ENCODE peak calls at places on chromosome 10, in four cellular contexts. H, V, Y and M are unnamed samples.

GRCh38 chr10:131885391-131886165 is 15.2 kb upstream of the PPP2R2D start:
- DNase-seq in H (no peak), V (peak), Y (peak), M (peak)

GRCh38 chr10:15411035-15411434 is 39.9 kb upstream of the FAM171A1 start:
- DNase-seq in H (no peak), V (no peak), Y (no peak), M (no peak)

GRCh38 chr10:71608863-71609768 is 110.5 kb downstream of the C10orf105 start:
- DNase-seq in H (no peak), V (peak), Y (peak), M (peak)

GRCh38 chr10:118567701-118568248 is 27.7 kb downstream of the PRLHR start:
- DNase-seq in H (no peak), V (no peak), Y (no peak), M (no peak)

GRCh38 chr10:76874151-76874550 is 763.5 kb downstream of the KCNMA1 start:
- DNase-seq in H (no peak), V (no peak), Y (no peak), M (no peak)

GRCh38 chr10:122298598-122299301 is 27.7 kb downstream of the BTBD16 start:
- DNase-seq in H (no peak), V (peak), Y (peak), M (peak)

GRCh38 chr10:85542936-85543730 is 823.5 kb downstream of the GRID1 start:
- DNase-seq in H (no peak), V (no peak), Y (no peak), M (no peak)

GRCh38 chr10:30176182-30176581 is 116.8 kb upstream of the JCAD start:
- DNase-seq in H (no peak), V (no peak), Y (no peak), M (no peak)

GRCh38 chr10:22042557-22043326 is 39.2 kb upstream of the DNAJC1 start:
- DNase-seq in H (no peak), V (peak), Y (peak), M (no peak)

GRCh38 chr10:16348891-16349290 is 87.9 kb upstream of the PTER start:
- DNase-seq in H (no peak), V (no peak), Y (no peak), M (no peak)

GRCh38 chr10:133166828-133167692 is 7.0 kb downstream of the KNDC1 start:
- DNase-seq in H (no peak), V (no peak), Y (no peak), M (no peak)

GRCh38 chr10:69312537-69312936 is 34.2 kb downstream of the HK1 start:
- DNase-seq in H (no peak), V (no peak), Y (no peak), M (no peak)

GRCh38 chr10:131973160-131973951 is 8.4 kb downstream of the BNIP3 start:
- DNase-seq in H (no peak), V (no peak), Y (no peak), M (no peak)

GRCh38 chr10:133013478-133013877 is 71.1 kb upstream of the CFAP46 start:
- DNase-seq in H (no peak), V (no peak), Y (no peak), M (no peak)

GRCh38 chr10:133328358-133329343 is 8.0 kb downstream of the CALY start:
- DNase-seq in H (no peak), V (no peak), Y (no peak), M (no peak)

GRCh38 chr10:46551701-46552525 is 4.5 kb downstream of the GPRIN2 start:
- DNase-seq in H (no peak), V (no peak), Y (no peak), M (no peak)

GRCh38 chr10:103849212-103849877 is 6.0 kb downstream of the SH3PXD2A start:
- DNase-seq in H (no peak), V (no peak), Y (no peak), M (no peak)

GRCh38 chr10:124624456-124624855 is 119.7 kb downstream of the FAM53B start:
- DNase-seq in H (no peak), V (no peak), Y (no peak), M (no peak)

GRCh38 chr10:99694171-99694570 is 34.9 kb downstream of the ENTPD7 start:
- DNase-seq in H (no peak), V (no peak), Y (no peak), M (no peak)

GRCh38 chr10:122142652-122143237 is 128.4 kb upstream of the BTBD16 start:
- DNase-seq in H (no peak), V (peak), Y (peak), M (peak)

GRCh38 chr10:33880291-33880690 is 545.8 kb upstream of the NRP1 start:
- DNase-seq in H (no peak), V (no peak), Y (no peak), M (no peak)

GRCh38 chr10:4242561-4243035 is 457.6 kb upstream of the KLF6 start:
- DNase-seq in H (no peak), V (no peak), Y (no peak), M (no peak)

DNA sequence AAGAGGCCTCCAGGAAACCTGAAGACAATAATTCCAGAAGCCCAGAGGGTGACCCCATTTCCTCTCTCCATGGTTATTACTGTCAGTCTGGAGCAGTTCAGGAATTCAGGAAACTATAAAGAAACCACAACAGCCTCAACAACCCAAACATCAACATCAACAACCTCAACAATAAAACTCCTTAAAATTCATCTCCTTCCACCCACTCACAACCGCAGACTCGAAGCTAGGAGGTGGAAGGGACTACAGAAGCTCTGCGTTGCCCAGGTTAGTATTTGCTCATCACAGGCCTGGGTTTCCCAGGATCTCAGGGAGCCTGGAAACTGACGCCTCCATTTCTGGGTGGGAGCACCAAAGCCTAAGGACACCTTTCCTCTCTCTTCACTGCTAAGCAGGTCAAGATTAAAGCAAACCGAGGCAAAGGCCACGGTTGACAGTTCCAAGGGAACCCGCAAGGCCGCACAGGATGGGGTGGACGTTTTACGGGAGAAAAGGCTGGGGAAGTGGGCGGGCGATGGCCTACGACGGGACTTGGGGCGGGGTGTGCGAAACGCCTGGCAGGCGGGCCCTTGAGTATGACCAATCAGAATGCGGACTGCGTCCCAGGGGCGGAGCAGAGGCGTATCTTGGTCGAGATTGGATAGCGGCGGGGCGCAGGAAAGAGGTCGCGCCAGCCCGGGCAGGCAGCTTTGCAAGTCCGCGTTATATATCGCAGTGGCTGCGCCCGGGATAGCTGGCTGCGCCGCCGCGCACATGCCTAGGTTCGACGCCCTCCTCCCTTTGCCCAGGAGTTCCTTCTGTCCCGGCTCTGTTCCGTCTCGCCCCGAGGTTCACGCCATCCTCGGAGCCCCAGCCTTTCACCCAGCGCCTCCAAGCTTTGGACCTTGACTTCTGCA is at the start of gene ELOVL3:
- DNase-seq in H (peak), V (no peak), Y (peak), M (peak)
- TF ChIP-seq FOXM1 in H (no peak), V (no peak), Y (no peak), M (no peak)

GRCh38 chr10:58755688-58756087 is 243.0 kb downstream of the BICC1 start:
- DNase-seq in H (no peak), V (no peak), Y (no peak), M (no peak)
- TF ChIP-seq FOXM1 in H (no peak), V (no peak), Y (no peak), M (no peak)

DNA sequence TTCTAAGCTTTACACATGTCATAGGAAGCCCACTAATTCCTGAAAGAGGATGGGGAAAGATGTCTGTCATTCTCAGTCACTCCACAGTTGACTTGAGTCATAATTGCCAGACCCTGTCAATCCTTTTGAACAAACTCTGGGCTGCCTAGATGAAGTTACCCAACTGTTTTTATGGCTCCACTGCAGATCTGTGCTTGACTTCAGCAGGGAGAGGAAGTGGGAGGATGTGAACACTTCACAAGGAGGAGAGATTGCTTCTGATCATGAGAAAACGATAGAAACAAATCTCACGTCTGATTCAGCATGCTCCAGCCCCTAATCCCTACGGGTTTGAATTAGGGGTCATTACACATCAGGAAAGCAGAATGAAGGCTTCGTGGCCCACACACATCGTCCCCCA is 596.6 kb upstream of the CELF2 start:
- DNase-seq in H (no peak), V (no peak), Y (no peak), M (no peak)
- TF ChIP-seq FOXM1 in H (no peak), V (no peak), Y (no peak), M (no peak)

DNA sequence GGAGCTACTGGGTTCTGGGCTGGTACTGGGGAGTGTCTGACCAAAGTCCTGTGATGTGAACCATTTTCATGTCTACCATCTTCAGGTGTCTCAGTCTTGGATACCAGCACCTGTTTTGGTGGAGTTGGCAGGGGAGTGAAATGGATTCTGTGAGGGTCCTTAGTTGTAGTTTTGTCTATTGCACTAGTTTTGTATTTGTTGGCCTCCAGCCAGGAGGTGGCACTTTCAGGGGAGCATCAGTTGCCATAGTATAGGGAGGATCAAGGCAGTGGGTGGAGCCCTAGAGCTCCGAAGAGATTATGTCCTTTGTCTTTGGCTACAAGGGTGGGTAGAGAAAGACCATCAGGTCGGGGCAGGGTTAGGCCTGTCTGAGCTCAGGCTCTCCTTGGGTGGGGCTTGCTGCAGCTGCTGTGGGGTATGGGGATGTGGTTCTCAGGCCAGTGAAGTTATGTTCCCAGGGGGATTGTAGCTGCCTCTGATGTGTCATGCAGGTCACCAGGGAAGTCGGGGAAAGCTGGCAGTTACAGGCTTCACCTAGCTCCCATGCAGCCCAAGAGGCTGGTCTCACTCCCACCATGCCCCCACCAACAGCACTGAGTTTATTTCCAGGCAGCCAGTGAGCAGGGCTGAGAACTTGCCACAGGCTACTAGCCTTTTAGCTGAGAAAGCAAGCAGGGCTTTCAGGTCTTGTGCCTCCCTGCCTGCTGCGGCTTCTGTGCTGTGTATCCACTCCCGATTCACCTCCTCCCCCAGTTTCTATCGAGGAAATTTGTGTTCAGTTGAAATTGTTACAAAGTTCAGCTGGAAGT is 153.1 kb downstream of the ZNF365 start:
- DNase-seq in H (peak), V (no peak), Y (no peak), M (no peak)
- TF ChIP-seq FOXM1 in H (no peak), V (no peak), Y (no peak), M (no peak)